ENCODE peak calls at places on chromosomes 1 and 21, in eight cellular contexts. One of them, this sample, is unnamed. For H3K9me3, the result is how much of the 10 kb centered on the place peaks cover.

GRCh38 chr21:33661146-33661545 is 18.8 kb downstream of the ITSN1 start:
- DNase-seq in MM.1S: no peak
- DNase-seq in neural progenitor cell: no peak
- DNase-seq in GM23248: peak
- DNase-seq in H1: no peak
- DNase-seq in keratinocyte: peak
- DNase-seq in fibroblast of lung: no peak
- DNase-seq in mammary epithelial cell: peak
- DNase-seq in this sample: peak

GRCh38 chr1:213511173-213511572 is 460.1 kb downstream of the RPS6KC1 start:
- DNase-seq in MM.1S: no peak
- DNase-seq in mammary epithelial cell: no peak
- DNase-seq in fibroblast of lung: no peak
- DNase-seq in keratinocyte: no peak
- DNase-seq in GM23248: no peak
- DNase-seq in H1: no peak
- DNase-seq in neural progenitor cell: no peak
- DNase-seq in this sample: no peak

GRCh38 chr1:89881415-89882058 is 60.7 kb downstream of the LRRC8D start:
- DNase-seq in keratinocyte: no peak
- DNase-seq in H1: no peak
- DNase-seq in GM23248: no peak
- DNase-seq in mammary epithelial cell: no peak
- DNase-seq in MM.1S: no peak
- DNase-seq in neural progenitor cell: no peak
- DNase-seq in fibroblast of lung: no peak
- DNase-seq in this sample: no peak

GRCh38 chr21:42991992-42992740 is 17.8 kb downstream of the PKNOX1 start:
- DNase-seq in H1: no peak
- DNase-seq in neural progenitor cell: no peak
- DNase-seq in fibroblast of lung: peak
- DNase-seq in GM23248: peak
- DNase-seq in MM.1S: no peak
- DNase-seq in keratinocyte: no peak
- DNase-seq in mammary epithelial cell: peak
- DNase-seq in this sample: peak

GRCh38 chr1:175303308-175303707 is 110.7 kb upstream of the KIAA0040 start:
- DNase-seq in neural progenitor cell: no peak
- DNase-seq in GM23248: no peak
- DNase-seq in mammary epithelial cell: no peak
- DNase-seq in fibroblast of lung: no peak
- DNase-seq in keratinocyte: no peak
- DNase-seq in H1: no peak
- DNase-seq in MM.1S: no peak
- DNase-seq in this sample: no peak

GRCh38 chr1:100188617-100189016 is 10.6 kb upstream of the LRRC39 start:
- DNase-seq in fibroblast of lung: peak
- DNase-seq in GM23248: peak
- DNase-seq in keratinocyte: no peak
- DNase-seq in mammary epithelial cell: peak
- DNase-seq in H1: no peak
- DNase-seq in neural progenitor cell: no peak
- DNase-seq in MM.1S: peak
- DNase-seq in this sample: no peak

GRCh38 chr1:230084408-230085177 is 17.6 kb downstream of the GALNT2 start:
- DNase-seq in mammary epithelial cell: peak
- DNase-seq in neural progenitor cell: no peak
- DNase-seq in H1: no peak
- DNase-seq in fibroblast of lung: peak
- DNase-seq in keratinocyte: peak
- DNase-seq in MM.1S: peak
- DNase-seq in GM23248: peak
- DNase-seq in this sample: peak

GRCh38 chr1:174023438-174023837 is 1.3 kb upstream of the RC3H1 start:
- DNase-seq in MM.1S: no peak
- DNase-seq in GM23248: peak
- DNase-seq in H1: no peak
- DNase-seq in keratinocyte: no peak
- DNase-seq in fibroblast of lung: peak
- DNase-seq in mammary epithelial cell: peak
- DNase-seq in neural progenitor cell: peak
- DNase-seq in this sample: peak

GRCh38 chr1:6392880-6393399 is 627 bp downstream of the ACOT7 start:
- DNase-seq in keratinocyte: no peak
- DNase-seq in fibroblast of lung: no peak
- DNase-seq in neural progenitor cell: peak
- DNase-seq in mammary epithelial cell: no peak
- DNase-seq in H1: no peak
- DNase-seq in GM23248: peak
- DNase-seq in MM.1S: no peak
- DNase-seq in this sample: no peak

GRCh38 chr1:115288799-115289198 is 49.2 kb downstream of the NGF start:
- DNase-seq in keratinocyte: no peak
- DNase-seq in MM.1S: no peak
- DNase-seq in mammary epithelial cell: no peak
- DNase-seq in GM23248: no peak
- DNase-seq in fibroblast of lung: peak
- DNase-seq in neural progenitor cell: peak
- DNase-seq in H1: no peak
- DNase-seq in this sample: no peak

GRCh38 chr21:28773036-28773435 is 219.6 kb downstream of the LTN1 start:
- DNase-seq in neural progenitor cell: no peak
- DNase-seq in MM.1S: no peak
- DNase-seq in fibroblast of lung: no peak
- DNase-seq in keratinocyte: no peak
- DNase-seq in H1: no peak
- DNase-seq in mammary epithelial cell: no peak
- DNase-seq in GM23248: peak
- DNase-seq in this sample: no peak

GRCh38 chr1:54604572-54605370 is 18.6 kb downstream of the FAM151A start:
- DNase-seq in MM.1S: peak
- DNase-seq in H1: no peak
- DNase-seq in mammary epithelial cell: peak
- DNase-seq in neural progenitor cell: no peak
- DNase-seq in GM23248: no peak
- DNase-seq in keratinocyte: no peak
- DNase-seq in fibroblast of lung: no peak
- DNase-seq in this sample: peak

GRCh38 chr1:47444578-47445465 is 7.0 kb downstream of the FOXD2 start:
- DNase-seq in neural progenitor cell: peak
- DNase-seq in mammary epithelial cell: peak
- DNase-seq in keratinocyte: no peak
- DNase-seq in H1: peak
- DNase-seq in GM23248: peak
- DNase-seq in MM.1S: no peak
- DNase-seq in fibroblast of lung: no peak
- DNase-seq in this sample: no peak

GRCh38 chr1:48859429-48859828 is 82.7 kb upstream of the BEND5 start:
- DNase-seq in neural progenitor cell: no peak
- DNase-seq in H1: no peak
- DNase-seq in MM.1S: no peak
- DNase-seq in GM23248: peak
- DNase-seq in mammary epithelial cell: peak
- DNase-seq in keratinocyte: no peak
- DNase-seq in fibroblast of lung: peak
- DNase-seq in this sample: no peak

GRCh38 chr1:20370628-20371200 is 80.0 kb downstream of the VWA5B1 start:
- DNase-seq in H1: no peak
- DNase-seq in keratinocyte: no peak
- DNase-seq in GM23248: no peak
- DNase-seq in neural progenitor cell: no peak
- DNase-seq in MM.1S: no peak
- DNase-seq in mammary epithelial cell: no peak
- DNase-seq in fibroblast of lung: no peak
- DNase-seq in this sample: no peak

GRCh38 chr1:187409341-187409740 is 580.6 kb downstream of the PLA2G4A start:
- DNase-seq in mammary epithelial cell: no peak
- DNase-seq in MM.1S: no peak
- DNase-seq in neural progenitor cell: no peak
- DNase-seq in H1: no peak
- DNase-seq in GM23248: peak
- DNase-seq in keratinocyte: no peak
- DNase-seq in fibroblast of lung: peak
- DNase-seq in this sample: no peak

GRCh38 chr21:34625194-34625593 is 10.3 kb upstream of the RCAN1 start:
- DNase-seq in H1: no peak
- DNase-seq in MM.1S: no peak
- DNase-seq in keratinocyte: no peak
- DNase-seq in fibroblast of lung: no peak
- DNase-seq in neural progenitor cell: no peak
- DNase-seq in mammary epithelial cell: no peak
- DNase-seq in GM23248: no peak
- DNase-seq in this sample: no peak

GRCh38 chr1:115069186-115069585 is 20.1 kb downstream of the TSPAN2 start:
- DNase-seq in neural progenitor cell: no peak
- DNase-seq in mammary epithelial cell: peak
- DNase-seq in H1: no peak
- DNase-seq in fibroblast of lung: peak
- DNase-seq in MM.1S: no peak
- DNase-seq in keratinocyte: peak
- DNase-seq in GM23248: peak
- DNase-seq in this sample: no peak

DNA sequence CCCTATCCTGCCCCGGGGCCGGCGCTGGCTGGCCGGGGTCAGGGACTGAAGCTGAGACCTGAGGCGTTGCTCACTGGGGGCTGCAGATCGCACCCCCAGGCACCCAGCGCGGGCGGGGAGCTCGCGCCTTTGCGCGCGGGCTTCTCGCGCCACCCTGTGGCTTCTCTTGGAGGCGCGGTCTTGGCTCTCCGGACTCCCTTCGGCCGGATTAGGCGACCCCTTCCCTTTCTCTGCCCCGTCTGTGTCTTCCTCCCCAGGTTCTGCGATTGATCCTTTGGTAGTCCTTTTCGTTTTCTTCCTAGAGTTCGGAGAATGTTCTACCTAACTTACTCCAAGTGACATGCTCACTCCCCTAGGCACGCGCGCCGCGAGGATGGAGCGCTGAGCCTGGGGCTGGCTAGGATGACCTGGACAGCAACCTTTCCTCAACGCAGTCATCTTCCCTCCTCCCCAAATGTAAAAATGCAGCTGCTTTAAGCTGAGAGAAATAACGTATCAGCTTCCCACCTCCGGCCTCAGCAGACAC is 489 bp upstream of the NTRK1 start:
- DNase-seq in MM.1S: peak
- DNase-seq in fibroblast of lung: peak
- DNase-seq in H1: peak
- DNase-seq in GM23248: peak
- DNase-seq in keratinocyte: no peak
- DNase-seq in neural progenitor cell: peak
- DNase-seq in mammary epithelial cell: peak
- DNase-seq in this sample: peak
- TF ChIP-seq EZH2 in MM.1S: no peak
- TF ChIP-seq EZH2 in fibroblast of lung: no peak
- TF ChIP-seq EZH2 in H1: no peak
- TF ChIP-seq EZH2 in GM23248: no peak
- TF ChIP-seq EZH2 in keratinocyte: no peak
- TF ChIP-seq EZH2 in neural progenitor cell: no peak
- TF ChIP-seq EZH2 in mammary epithelial cell: peak
- TF ChIP-seq EZH2 in this sample: peak

GRCh38 chr1:4121293-4121684 is 221.2 kb upstream of the C1orf174 start:
- DNase-seq in H1: no peak
- DNase-seq in keratinocyte: no peak
- DNase-seq in fibroblast of lung: no peak
- DNase-seq in MM.1S: no peak
- DNase-seq in neural progenitor cell: no peak
- DNase-seq in mammary epithelial cell: no peak
- DNase-seq in GM23248: no peak
- DNase-seq in this sample: no peak

GRCh38 chr1:4121834-4122512 is 221.9 kb upstream of the C1orf174 start:
- DNase-seq in neural progenitor cell: no peak
- DNase-seq in MM.1S: no peak
- DNase-seq in H1: no peak
- DNase-seq in keratinocyte: no peak
- DNase-seq in fibroblast of lung: no peak
- DNase-seq in GM23248: no peak
- DNase-seq in mammary epithelial cell: no peak
- DNase-seq in this sample: no peak

GRCh38 chr1:4119516-4120220 is 219.6 kb upstream of the C1orf174 start:
- DNase-seq in neural progenitor cell: no peak
- DNase-seq in MM.1S: no peak
- DNase-seq in GM23248: no peak
- DNase-seq in mammary epithelial cell: no peak
- DNase-seq in H1: no peak
- DNase-seq in fibroblast of lung: no peak
- DNase-seq in keratinocyte: no peak
- DNase-seq in this sample: no peak

GRCh38 chr1:4118746-4119515 is 218.9 kb upstream of the C1orf174 start:
- DNase-seq in neural progenitor cell: no peak
- DNase-seq in keratinocyte: no peak
- DNase-seq in mammary epithelial cell: no peak
- DNase-seq in MM.1S: no peak
- DNase-seq in GM23248: no peak
- DNase-seq in fibroblast of lung: no peak
- DNase-seq in H1: no peak
- DNase-seq in this sample: no peak

GRCh38 chr1:4120557-4121292 is 220.7 kb upstream of the C1orf174 start:
- DNase-seq in GM23248: no peak
- DNase-seq in fibroblast of lung: no peak
- DNase-seq in H1: no peak
- DNase-seq in mammary epithelial cell: no peak
- DNase-seq in keratinocyte: no peak
- DNase-seq in neural progenitor cell: no peak
- DNase-seq in MM.1S: no peak
- DNase-seq in this sample: no peak
- H3K9me3 ChIP-seq in GM23248: under half
- H3K9me3 ChIP-seq in fibroblast of lung: under half
- H3K9me3 ChIP-seq in H1: under half
- H3K9me3 ChIP-seq in mammary epithelial cell: under half
- H3K9me3 ChIP-seq in keratinocyte: under half
- H3K9me3 ChIP-seq in neural progenitor cell: under half
- H3K9me3 ChIP-seq in MM.1S: under half
- H3K9me3 ChIP-seq in this sample: under half

GRCh38 chr1:85047472-85048295 is 616 bp downstream of the MCOLN3 start:
- DNase-seq in fibroblast of lung: no peak
- DNase-seq in keratinocyte: no peak
- DNase-seq in mammary epithelial cell: peak
- DNase-seq in neural progenitor cell: peak
- DNase-seq in MM.1S: no peak
- DNase-seq in H1: peak
- DNase-seq in GM23248: peak
- DNase-seq in this sample: no peak
- TF ChIP-seq EZH2 in fibroblast of lung: peak
- TF ChIP-seq EZH2 in keratinocyte: no peak
- TF ChIP-seq EZH2 in mammary epithelial cell: no peak
- TF ChIP-seq EZH2 in neural progenitor cell: peak
- TF ChIP-seq EZH2 in MM.1S: no peak
- TF ChIP-seq EZH2 in H1: peak
- TF ChIP-seq EZH2 in GM23248: no peak
- TF ChIP-seq EZH2 in this sample: peak

DNA sequence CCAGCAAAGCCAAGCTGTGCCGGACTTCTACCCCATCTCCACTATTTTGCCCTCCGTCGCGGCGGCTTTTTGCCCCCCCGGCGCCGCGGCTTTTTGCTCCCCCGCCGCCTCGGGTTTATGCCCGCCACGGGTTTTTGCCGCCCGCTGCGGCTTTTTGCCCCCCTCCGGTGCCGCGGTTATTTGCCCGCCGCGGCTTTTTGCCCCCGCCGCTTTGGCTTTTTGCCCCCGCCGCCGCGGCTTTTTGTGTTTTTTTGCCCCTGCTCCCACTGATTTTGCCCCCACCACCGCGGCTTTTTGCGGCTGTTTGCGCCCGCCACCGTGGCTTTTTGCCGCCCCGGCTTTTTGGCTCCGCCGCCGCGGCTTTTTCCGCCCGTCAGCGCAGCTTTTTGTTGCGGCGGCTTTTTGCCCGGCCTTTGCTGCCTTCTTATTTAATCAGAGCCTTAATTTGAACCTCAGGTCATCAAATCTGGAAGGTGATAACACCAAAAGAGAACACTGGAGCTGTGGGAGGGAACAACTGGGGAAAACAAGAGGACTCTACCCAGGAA is 106.0 kb downstream of the TPTE start:
- DNase-seq in MM.1S: no peak
- DNase-seq in mammary epithelial cell: no peak
- DNase-seq in neural progenitor cell: no peak
- DNase-seq in GM23248: no peak
- DNase-seq in H1: no peak
- DNase-seq in fibroblast of lung: no peak
- DNase-seq in keratinocyte: no peak
- DNase-seq in this sample: no peak
- H3K9me3 ChIP-seq in MM.1S: under half
- H3K9me3 ChIP-seq in mammary epithelial cell: under half
- H3K9me3 ChIP-seq in neural progenitor cell: half or more
- H3K9me3 ChIP-seq in GM23248: under half
- H3K9me3 ChIP-seq in H1: under half
- H3K9me3 ChIP-seq in fibroblast of lung: under half
- H3K9me3 ChIP-seq in keratinocyte: under half
- H3K9me3 ChIP-seq in this sample: under half

This sample was measured in endothelial cell of umbilical vein.